ENCODE peak calls at places on chromosome 15, in ten cellular contexts. B is heart right ventricle; K is heart left ventricle; R is lower lobe of right lung; F is psoas muscle; T is upper lobe of right lung; Y is CD8-positive, alpha-beta T cell; P is transverse colon; I is upper lobe of left lung; M is cardiac muscle cell. U is an unnamed sample. For H3K36me3, the result is how much of the 10 kb centered on the place peaks cover.

GRCh38 chr15:42921049-42921731 is 612 bp upstream of the TTBK2 start:
- DNase-seq in B (no peak), K (peak), R (no peak), F (peak), T (no peak), Y (peak), P (peak), I (peak), M (no peak), U (no peak)

GRCh38 chr15:62063851-62064635 is 2.7 kb upstream of the C2CD4A start:
- DNase-seq in B (no peak), K (no peak), R (no peak), F (no peak), T (no peak), Y (no peak), P (no peak), I (peak), M (no peak), U (no peak)

GRCh38 chr15:47846128-47846868 is 129.0 kb downstream of the SEMA6D start:
- DNase-seq in B (no peak), K (no peak), R (no peak), F (no peak), T (no peak), Y (no peak), P (no peak), I (no peak), M (no peak), U (no peak)

GRCh38 chr15:66815322-66815721 is 113.3 kb downstream of the SMAD6 start:
- DNase-seq in B (no peak), K (no peak), R (no peak), F (no peak), T (no peak), Y (no peak), P (no peak), I (peak), M (no peak), U (no peak)

GRCh38 chr15:67883228-67883773 is 43.5 kb upstream of the RNU6-1 start:
- DNase-seq in B (no peak), K (no peak), R (no peak), F (no peak), T (no peak), Y (no peak), P (no peak), I (no peak), M (peak), U (no peak)

GRCh38 chr15:80169768-80170357 is 17.1 kb downstream of the FAH start:
- DNase-seq in B (no peak), K (no peak), R (no peak), F (no peak), T (no peak), Y (no peak), P (no peak), I (no peak), M (no peak), U (no peak)

GRCh38 chr15:66126057-66126855 is 127.3 kb downstream of the MEGF11 start:
- DNase-seq in B (no peak), K (no peak), R (no peak), F (no peak), T (no peak), Y (no peak), P (no peak), I (no peak), M (no peak), U (no peak)

GRCh38 chr15:62068071-62068786 is 1.5 kb downstream of the C2CD4A start:
- DNase-seq in B (peak), K (peak), R (peak), F (peak), T (peak), Y (no peak), P (peak), I (peak), M (peak), U (no peak)

GRCh38 chr15:43516185-43516584 is 1.2 kb upstream of the MAP1A start:
- DNase-seq in B (peak), K (no peak), R (no peak), F (peak), T (peak), Y (no peak), P (no peak), I (no peak), M (no peak), U (no peak)

GRCh38 chr15:57060799-57061198 is 142.4 kb downstream of the TCF12 start:
- DNase-seq in B (no peak), K (no peak), R (no peak), F (no peak), T (no peak), Y (no peak), P (no peak), I (no peak), M (no peak), U (no peak)

GRCh38 chr15:28955686-28956421 is 70.1 kb downstream of the APBA2 start:
- DNase-seq in B (no peak), K (no peak), R (no peak), F (no peak), T (no peak), Y (no peak), P (no peak), I (no peak), M (no peak), U (no peak)

GRCh38 chr15:40769310-40770146 is at the start of gene C15orf62:
- DNase-seq in B (no peak), K (no peak), R (peak), F (no peak), T (peak), Y (peak), P (peak), I (peak), M (no peak), U (no peak)

GRCh38 chr15:75861750-75862402 is 18.6 kb downstream of the UBE2Q2 start:
- DNase-seq in B (no peak), K (no peak), R (no peak), F (no peak), T (no peak), Y (no peak), P (no peak), I (no peak), M (no peak), U (no peak)

GRCh38 chr15:39539466-39539865 is 41.4 kb upstream of the THBS1 start:
- DNase-seq in B (no peak), K (no peak), R (no peak), F (no peak), T (no peak), Y (no peak), P (no peak), I (no peak), M (no peak), U (no peak)

GRCh38 chr15:49045691-49046112 is 544 bp downstream of the SECISBP2L start:
- DNase-seq in B (peak), K (no peak), R (no peak), F (no peak), T (no peak), Y (no peak), P (no peak), I (peak), M (peak), U (no peak)

DNA sequence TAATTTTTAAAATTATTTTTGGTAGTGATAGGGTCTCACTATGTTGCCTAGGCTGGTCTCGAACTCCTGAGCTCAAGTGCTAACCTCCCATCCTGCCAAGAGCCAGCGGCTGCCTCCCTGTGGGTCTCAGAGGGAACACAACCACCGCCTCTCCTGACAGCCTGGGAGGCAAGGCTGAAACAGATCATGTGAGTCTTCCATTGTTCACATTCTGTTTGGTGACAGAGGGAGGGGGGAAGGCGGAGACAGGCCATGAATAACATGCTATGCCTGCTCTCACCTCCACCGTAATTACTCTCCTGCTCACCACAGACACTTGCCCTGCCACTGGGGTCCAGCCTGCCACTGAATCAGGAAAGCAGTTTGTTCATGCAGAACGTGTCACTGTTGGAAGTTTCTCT is 78.3 kb upstream of the RASGRF1 start:
- DNase-seq in B (peak), K (no peak), R (no peak), F (no peak), T (no peak), Y (no peak), P (no peak), I (no peak), M (peak), U (no peak)
- H3K27ac ChIP-seq in B (no peak), K (no peak), R (no peak), F (no peak), T (no peak), Y (no peak), P (no peak), I (no peak), M (no peak), U (no peak)

GRCh38 chr15:32843211-32843907 is 125.6 kb downstream of the GREM1 start:
- DNase-seq in B (no peak), K (no peak), R (no peak), F (no peak), T (no peak), Y (no peak), P (no peak), I (no peak), M (no peak), U (no peak)
- H3K4me3 ChIP-seq in B (no peak), K (no peak), R (no peak), F (no peak), T (no peak), Y (no peak), P (no peak), I (no peak), M (no peak), U (no peak)

DNA sequence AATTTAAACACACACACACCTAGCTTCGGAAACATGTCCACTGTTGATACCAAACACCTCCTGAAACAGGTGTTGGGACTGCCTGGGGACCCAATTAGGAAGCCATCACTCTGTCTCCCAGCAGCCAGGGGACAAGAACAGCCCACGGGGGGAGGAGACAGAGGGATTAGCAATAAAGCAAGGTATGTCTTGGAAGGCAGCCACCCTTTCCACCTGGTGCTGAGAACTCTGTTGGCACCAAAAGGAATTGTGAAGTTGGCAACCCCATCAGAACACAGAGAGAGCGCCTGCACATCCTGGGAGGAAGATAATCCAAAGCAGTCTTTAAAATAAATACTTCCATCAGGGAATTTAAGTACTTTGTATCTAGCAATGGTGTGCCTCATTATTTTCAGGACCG is 111.0 kb downstream of the ADAMTS17 start:
- DNase-seq in B (no peak), K (no peak), R (no peak), F (no peak), T (no peak), Y (no peak), P (no peak), I (no peak), M (no peak), U (no peak)
- H3K36me3 ChIP-seq in B (under half), K (under half), R (under half), F (under half), T (under half), Y (under half), P (under half), I (under half), M (under half), U (under half)

DNA sequence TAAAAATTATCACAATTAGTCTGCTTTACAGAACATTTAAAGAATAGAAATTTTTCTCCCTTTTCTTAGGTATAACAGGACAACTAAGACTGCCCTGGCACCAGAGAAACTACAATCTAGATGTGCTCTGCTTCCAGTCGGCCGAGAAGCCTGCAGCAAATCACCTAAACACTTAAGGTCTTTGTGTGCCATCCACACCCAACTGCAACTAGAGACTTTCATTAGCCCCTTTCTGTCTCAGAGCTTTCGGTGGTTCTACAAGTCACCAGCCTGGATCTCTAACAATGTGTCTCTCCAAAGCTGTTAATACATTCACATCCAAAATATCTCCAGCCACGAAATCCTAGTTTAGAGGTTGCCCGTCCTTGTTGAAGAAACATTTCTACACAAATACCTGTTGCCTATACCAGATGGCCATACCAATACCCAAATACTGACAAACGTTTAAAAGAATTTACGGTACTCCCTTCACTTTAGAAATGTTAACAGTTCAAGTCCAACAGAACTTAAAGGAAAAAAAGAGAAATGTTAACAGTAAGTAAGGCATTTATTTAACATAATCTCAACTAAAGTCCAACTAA is 6.7 kb downstream of the PRC1 start:
- DNase-seq in B (no peak), K (no peak), R (no peak), F (no peak), T (no peak), Y (no peak), P (no peak), I (no peak), M (no peak), U (no peak)
- H3K27ac ChIP-seq in B (no peak), K (no peak), R (no peak), F (no peak), T (no peak), Y (no peak), P (no peak), I (no peak), M (peak), U (no peak)

GRCh38 chr15:55170361-55170760 is 26.4 kb downstream of the RSL24D1 start:
- DNase-seq in B (no peak), K (no peak), R (no peak), F (no peak), T (no peak), Y (no peak), P (no peak), I (no peak), M (no peak), U (no peak)
- H3K4me3 ChIP-seq in B (no peak), K (no peak), R (no peak), F (no peak), T (no peak), Y (no peak), P (no peak), I (no peak), M (no peak), U (no peak)

GRCh38 chr15:92896543-92896942 is 3.6 kb upstream of the CHD2 start:
- DNase-seq in B (no peak), K (no peak), R (no peak), F (no peak), T (no peak), Y (no peak), P (no peak), I (no peak), M (no peak), U (no peak)
- H3K36me3 ChIP-seq in B (under half), K (half or more), R (half or more), F (half or more), T (half or more), Y (under half), P (under half), I (under half), M (half or more), U (under half)

DNA sequence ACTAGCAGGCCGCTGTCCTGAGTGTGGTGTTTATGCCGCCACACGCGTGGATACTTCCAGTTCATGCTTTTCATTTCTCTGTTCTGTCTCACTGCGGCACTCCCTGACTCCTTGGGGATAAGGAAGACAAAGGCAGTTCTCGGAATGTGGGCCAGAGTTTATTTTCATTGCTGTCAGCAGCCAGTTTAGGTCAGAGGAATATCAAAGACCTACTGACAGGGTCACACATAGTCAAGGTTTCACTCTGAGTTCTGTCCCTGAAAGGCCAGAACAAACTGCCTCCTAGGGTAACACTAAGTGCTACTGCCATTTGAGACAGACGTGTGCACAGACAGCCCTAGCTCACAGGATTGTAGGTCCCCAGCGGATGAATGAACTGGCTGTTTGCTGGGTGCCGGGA is 27.3 kb upstream of the SPTBN5 start:
- DNase-seq in B (no peak), K (no peak), R (no peak), F (no peak), T (peak), Y (no peak), P (no peak), I (no peak), M (peak), U (no peak)
- H3K27ac ChIP-seq in B (peak), K (peak), R (no peak), F (no peak), T (no peak), Y (no peak), P (no peak), I (peak), M (peak), U (peak)

DNA sequence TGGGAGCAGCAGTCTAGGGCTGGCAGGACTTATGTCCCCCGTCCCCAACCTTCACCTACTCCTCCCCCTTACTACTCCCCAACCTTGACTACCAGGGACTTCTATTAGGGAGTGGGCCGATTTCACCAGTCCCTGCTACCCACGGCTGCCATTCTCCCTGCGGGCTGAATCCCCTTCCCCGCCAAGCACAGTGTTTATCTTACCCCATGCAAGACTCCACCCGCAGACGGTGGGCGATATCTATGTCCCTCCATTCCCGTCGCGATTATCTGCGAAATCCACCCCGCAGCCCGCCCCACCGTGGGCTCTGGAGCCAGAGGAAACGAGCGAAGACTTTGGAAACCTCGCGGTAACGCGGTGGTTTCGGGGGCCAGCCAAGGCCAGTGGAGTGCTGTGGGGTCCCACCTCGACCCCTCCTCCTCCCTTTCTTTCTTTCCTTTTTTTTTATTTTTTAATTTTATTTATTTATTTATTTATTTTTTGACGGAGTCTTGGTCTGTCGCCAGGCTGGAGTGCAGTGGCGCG is 4.7 kb downstream of the ISLR2 start:
- DNase-seq in B (no peak), K (no peak), R (no peak), F (no peak), T (no peak), Y (no peak), P (no peak), I (no peak), M (no peak), U (no peak)
- H3K4me3 ChIP-seq in B (no peak), K (no peak), R (no peak), F (peak), T (no peak), Y (no peak), P (no peak), I (no peak), M (peak), U (no peak)

GRCh38 chr15:89587955-89588354 is 12.7 kb downstream of the TICRR start:
- DNase-seq in B (no peak), K (no peak), R (no peak), F (no peak), T (no peak), Y (no peak), P (no peak), I (no peak), M (no peak), U (no peak)

GRCh38 chr15:89593018-89593417 is 17.7 kb downstream of the TICRR start:
- DNase-seq in B (no peak), K (no peak), R (no peak), F (no peak), T (no peak), Y (no peak), P (no peak), I (no peak), M (no peak), U (no peak)

DNA sequence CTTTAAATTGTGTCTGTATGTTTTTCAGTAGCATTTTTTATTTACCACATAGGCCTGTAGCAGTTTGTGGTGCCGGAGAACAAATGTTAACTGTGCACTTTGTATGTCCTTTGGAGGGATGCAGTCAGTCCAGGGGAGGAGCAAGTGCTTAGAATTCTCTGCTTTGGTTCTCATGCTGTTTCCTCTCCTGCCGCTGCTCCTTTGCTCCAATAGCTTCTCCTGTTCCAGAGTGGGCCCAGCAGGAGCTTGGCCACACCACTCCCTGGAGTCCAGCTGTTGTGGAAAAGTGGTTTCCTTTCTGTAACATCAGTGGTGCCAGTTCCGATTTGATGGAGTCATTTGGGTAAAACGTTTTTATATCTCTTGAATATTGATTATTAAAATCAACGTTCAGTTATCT is 16.6 kb downstream of the TICRR start:
- DNase-seq in B (no peak), K (no peak), R (no peak), F (no peak), T (no peak), Y (no peak), P (no peak), I (no peak), M (no peak), U (no peak)
- H3K36me3 ChIP-seq in B (under half), K (under half), R (under half), F (under half), T (under half), Y (under half), P (under half), I (under half), M (under half), U (under half)